ENCODE peak calls at places on chromosomes 4 and X, in nine cellular contexts. Z is cardiac muscle cell, T is upper lobe of right lung, K is RWPE1, C is mesothelial cell of epicardium, U is RWPE2, E is GM13977, F is progenitor cell of endocrine pancreas, P is brain microvascular endothelial cell. Q is an unnamed sample.

GRCh38 chr4:177444911-177445736 is 2.9 kb upstream of the AGA start:
- DNase-seq in U (no peak), P (no peak), E (no peak), T (no peak), C (no peak), Z (no peak), F (no peak), K (no peak), Q (no peak)

GRCh38 chr4:120096508-120097297 is 30.1 kb upstream of the MAD2L1 start:
- DNase-seq in P (no peak), Z (no peak), K (no peak), U (no peak), F (no peak), C (no peak), T (no peak), E (no peak), Q (no peak)

GRCh38 chr4:121485190-121485804 is 104.5 kb upstream of the QRFPR start:
- DNase-seq in U (no peak), P (no peak), K (no peak), E (no peak), T (no peak), F (no peak), C (no peak), Z (no peak), Q (no peak)

GRCh38 chr4:1010522-1011021 is 854 bp upstream of the FGFRL1 start:
- DNase-seq in Z (no peak), C (no peak), U (peak), K (peak), E (no peak), P (peak), F (no peak), T (peak), Q (no peak)

GRCh38 chrX:17621566-17622270 is 115.6 kb upstream of the SCML1 start:
- DNase-seq in K (peak), E (no peak), Z (no peak), C (no peak), T (no peak), P (no peak), F (no peak), U (no peak), Q (no peak)

GRCh38 chr4:2071912-2072867 is 13.1 kb downstream of the NAT8L start:
- DNase-seq in C (no peak), E (peak), U (peak), Z (no peak), T (peak), F (no peak), P (no peak), K (no peak), Q (no peak)

GRCh38 chr4:94068712-94069111 is 139.0 kb upstream of the SMARCAD1 start:
- DNase-seq in T (no peak), P (no peak), F (no peak), Z (no peak), E (no peak), C (no peak), U (no peak), K (no peak), Q (no peak)

GRCh38 chr4:16337936-16338335 is 111.7 kb upstream of the TAPT1 start:
- DNase-seq in U (no peak), E (no peak), K (peak), P (peak), Z (no peak), C (no peak), F (no peak), T (no peak), Q (no peak)

GRCh38 chr4:20395160-20395773 is 143.6 kb downstream of the SLIT2 start:
- DNase-seq in K (peak), C (no peak), E (no peak), Z (peak), P (no peak), T (no peak), U (no peak), F (peak), Q (no peak)

GRCh38 chr4:26321326-26322276 is 787 bp downstream of the RBPJ start:
- DNase-seq in T (peak), F (peak), E (no peak), K (peak), C (no peak), P (no peak), U (no peak), Z (peak), Q (peak)

GRCh38 chr4:98318521-98318920 is 57.3 kb downstream of the RAP1GDS1 start:
- DNase-seq in K (no peak), U (no peak), Z (no peak), F (no peak), E (no peak), P (no peak), C (no peak), T (no peak), Q (no peak)

GRCh38 chr4:78610546-78611214 is 59.1 kb downstream of the ANXA3 start:
- DNase-seq in Z (no peak), U (no peak), T (no peak), P (no peak), C (no peak), K (no peak), F (no peak), E (no peak), Q (no peak)

GRCh38 chr4:53562409-53562808 is 28.9 kb downstream of the LNX1 start:
- DNase-seq in Z (no peak), P (no peak), E (no peak), T (no peak), C (no peak), K (no peak), U (no peak), F (no peak), Q (no peak)

GRCh38 chr4:53555111-53555510 is 36.2 kb downstream of the LNX1 start:
- DNase-seq in F (no peak), K (no peak), C (no peak), E (no peak), U (no peak), Z (no peak), T (no peak), P (no peak), Q (no peak)

GRCh38 chr4:53558981-53559620 is 32.2 kb downstream of the LNX1 start:
- DNase-seq in P (no peak), K (peak), F (no peak), T (no peak), U (no peak), Z (no peak), C (no peak), E (no peak), Q (no peak)

GRCh38 chr4:53557601-53558000 is 33.7 kb downstream of the LNX1 start:
- DNase-seq in K (no peak), F (no peak), Z (no peak), U (no peak), P (no peak), E (no peak), T (no peak), C (no peak), Q (no peak)

GRCh38 chr4:53558061-53558801 is 33.1 kb downstream of the LNX1 start:
- DNase-seq in U (no peak), K (peak), P (peak), T (no peak), Z (no peak), E (no peak), C (no peak), F (no peak), Q (no peak)
- TF ChIP-seq CTCF in U (no peak), K (no peak), P (peak), T (no peak), Z (no peak), E (no peak), C (no peak), F (no peak), Q (no peak)

DNA sequence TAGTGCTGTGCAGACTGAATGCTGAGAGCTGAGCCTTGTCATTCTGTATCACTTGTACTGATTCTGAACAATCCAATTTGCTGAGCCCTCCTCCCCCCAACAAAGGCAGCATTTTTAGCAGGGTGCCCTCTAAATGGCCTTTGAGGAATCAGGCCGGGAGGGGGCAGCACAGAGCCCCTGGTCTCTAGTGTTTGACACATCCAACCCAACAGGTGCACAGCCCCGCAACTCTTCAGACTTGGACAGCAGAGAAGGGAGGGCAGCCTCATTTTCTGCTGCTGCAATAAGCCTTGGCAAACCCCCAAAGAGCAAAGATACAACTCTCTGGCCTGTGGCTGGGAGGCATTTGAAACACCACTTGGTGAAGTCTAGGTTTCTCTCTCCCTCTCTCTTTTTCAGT is 3.4 kb downstream of the ATP1B4 start:
- DNase-seq in F (peak), C (no peak), K (no peak), U (no peak), Z (peak), P (no peak), T (peak), E (peak), Q (no peak)
- TF ChIP-seq CTCF in F (peak), C (peak), K (no peak), U (no peak), Z (peak), P (peak), T (peak), E (peak), Q (peak)

DNA sequence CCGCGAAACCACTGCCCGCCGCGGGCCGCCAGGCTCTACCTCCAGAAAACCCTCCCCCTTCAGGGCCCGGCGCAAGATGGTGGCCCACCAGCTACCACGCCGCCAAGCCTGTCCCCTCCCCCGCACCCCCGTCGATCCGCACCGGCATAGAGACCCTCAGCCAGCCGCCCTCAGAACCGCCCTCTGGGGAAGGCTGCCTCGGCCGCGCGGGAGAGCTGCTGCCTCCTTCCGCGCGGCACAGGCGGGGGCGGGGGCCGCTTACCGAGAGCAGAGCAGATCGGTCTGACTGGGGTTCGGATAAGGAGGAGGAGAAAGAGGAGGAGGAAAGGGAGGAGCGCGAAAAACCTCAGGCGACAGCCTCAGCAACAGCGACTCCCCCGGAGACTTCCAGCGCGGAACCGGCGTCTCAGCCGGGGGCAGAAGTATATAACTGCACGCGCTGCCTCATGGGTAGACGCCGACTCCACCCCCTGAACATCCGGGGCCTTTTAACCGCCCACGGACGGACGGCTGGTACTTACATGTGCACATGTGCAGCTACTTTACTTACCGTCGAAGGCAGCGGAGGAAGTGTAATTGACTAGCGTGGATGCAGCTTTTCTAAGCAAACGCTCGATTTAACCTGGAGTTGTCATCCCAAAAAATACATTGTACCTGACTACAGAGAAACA is at the start of gene ZNF280C:
- DNase-seq in C (peak), E (peak), Z (peak), U (peak), P (peak), T (peak), K (peak), F (peak), Q (peak)
- TF ChIP-seq CTCF in C (no peak), E (peak), Z (peak), U (peak), P (peak), T (peak), K (peak), F (peak), Q (peak)

DNA sequence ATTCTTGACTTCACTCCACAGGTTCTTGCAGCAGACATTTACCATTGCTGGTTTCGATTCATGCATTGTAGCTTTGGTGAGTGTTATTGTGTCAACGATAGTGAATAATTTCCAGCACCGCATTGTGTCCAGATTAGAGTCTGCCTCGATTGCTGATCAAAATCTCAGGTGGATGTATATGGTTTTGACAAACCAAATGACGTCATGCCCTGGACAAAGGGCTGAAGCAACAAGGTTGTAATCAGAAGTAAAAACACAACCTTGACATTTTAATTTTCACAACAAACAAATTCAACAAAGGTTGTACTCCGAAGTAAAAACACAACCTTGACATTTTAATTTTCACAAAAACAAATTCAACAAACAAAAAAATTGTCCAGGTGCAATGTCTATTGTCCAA is 81.1 kb upstream of the WWC2 start:
- DNase-seq in F (no peak), Z (no peak), E (no peak), P (no peak), U (no peak), C (no peak), T (no peak), K (no peak), Q (no peak)
- TF ChIP-seq CTCF in F (no peak), Z (no peak), E (no peak), P (no peak), U (no peak), C (no peak), T (no peak), K (no peak), Q (no peak)

GRCh38 chr4:67746797-67747495 is 7.2 kb downstream of the GNRHR start:
- DNase-seq in U (no peak), Z (peak), K (no peak), C (no peak), P (no peak), T (no peak), F (no peak), E (peak), Q (no peak)
- TF ChIP-seq CTCF in U (peak), Z (peak), K (peak), C (peak), P (peak), T (peak), F (peak), E (peak), Q (peak)

GRCh38 chrX:150567645-150568319 is 639 bp upstream of the MTM1 start:
- DNase-seq in U (no peak), Z (no peak), K (no peak), E (no peak), F (no peak), T (no peak), C (no peak), P (no peak), Q (no peak)

GRCh38 chrX:150566734-150567182 is 1.7 kb upstream of the MTM1 start:
- DNase-seq in T (no peak), Z (no peak), F (no peak), U (no peak), K (no peak), C (no peak), E (no peak), P (no peak), Q (no peak)

GRCh38 chrX:150569155-150569477 is 695 bp downstream of the MTM1 start:
- DNase-seq in T (peak), F (no peak), C (no peak), Z (no peak), E (no peak), U (no peak), P (peak), K (no peak), Q (no peak)

GRCh38 chrX:150570512-150570911 is 2.1 kb downstream of the MTM1 start:
- DNase-seq in C (no peak), F (no peak), U (no peak), P (no peak), Z (no peak), T (no peak), E (no peak), K (no peak), Q (no peak)

GRCh38 chrX:150568320-150569154 is at the start of gene MTM1:
- DNase-seq in U (peak), K (peak), C (peak), F (peak), P (peak), Z (peak), E (peak), T (peak), Q (peak)
- TF ChIP-seq CTCF in U (no peak), K (no peak), C (no peak), F (no peak), P (no peak), Z (no peak), E (no peak), T (no peak), Q (no peak)

DNA sequence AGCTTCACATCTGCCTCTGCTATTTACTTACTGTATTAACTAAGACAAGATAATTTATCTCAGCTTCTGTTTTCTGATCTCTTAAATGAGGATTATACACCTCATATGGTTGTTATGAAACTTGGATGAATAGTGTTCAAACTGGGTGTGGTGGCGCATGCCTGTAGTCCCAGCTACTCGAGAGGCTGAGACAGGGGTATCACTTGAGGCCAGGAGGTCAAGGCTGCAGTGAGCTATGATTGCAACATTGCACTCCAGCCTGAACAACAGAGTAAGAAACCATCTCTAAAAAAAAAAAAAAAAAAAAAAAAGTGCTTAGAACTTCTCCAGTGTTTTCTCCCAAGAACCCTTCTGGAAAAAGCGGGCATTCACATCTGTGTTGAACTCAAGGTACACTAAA is 19.8 kb upstream of the KLF3 start:
- DNase-seq in K (no peak), Z (no peak), T (no peak), U (no peak), P (no peak), E (no peak), F (no peak), C (no peak), Q (no peak)
- TF ChIP-seq CTCF in K (no peak), Z (no peak), T (no peak), U (no peak), P (no peak), E (no peak), F (no peak), C (no peak), Q (no peak)

DNA sequence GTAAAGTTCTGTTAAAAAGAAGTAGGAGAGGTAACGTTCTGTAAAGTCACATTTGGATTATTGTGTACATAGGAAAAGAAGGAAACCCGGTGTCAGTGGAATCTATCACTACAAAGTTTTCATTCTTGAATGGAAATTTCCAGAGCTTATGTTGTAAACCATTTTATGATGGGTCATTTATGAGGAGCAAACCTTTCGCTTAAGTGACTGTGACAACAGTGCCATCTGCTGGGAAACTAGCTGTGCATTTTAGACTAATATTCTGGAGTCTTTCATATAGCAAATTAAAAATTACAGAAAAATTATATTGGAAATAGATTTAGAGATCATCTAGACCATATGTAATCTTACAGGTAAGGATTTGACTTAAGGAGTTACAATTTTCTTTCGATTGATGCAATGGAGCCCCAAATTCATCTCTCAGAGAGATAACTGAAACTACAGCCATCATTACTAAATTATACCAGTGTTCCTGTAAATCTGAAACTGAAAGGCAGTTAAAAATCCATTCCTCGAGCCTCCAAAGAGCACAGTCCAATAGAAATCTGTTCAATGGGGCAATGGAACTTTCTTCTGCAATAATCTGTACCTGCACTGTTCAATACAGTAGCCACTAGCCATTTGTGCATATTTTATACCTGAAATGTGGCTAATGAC is 26.9 kb downstream of the ASB9 start:
- DNase-seq in E (peak), P (peak), T (no peak), Z (peak), C (no peak), U (no peak), F (no peak), K (peak), Q (no peak)
- TF ChIP-seq CTCF in E (peak), P (peak), T (peak), Z (peak), C (no peak), U (peak), F (peak), K (peak), Q (peak)